ENCODE peak calls at places on chromosomes 11 and 22, in eight cellular contexts. One of them, this sample, is unnamed.

GRCh38 chr11:28760676-28761390 is 652.6 kb downstream of the METTL15 start:
- DNase-seq in right lobe of liver: no peak
- DNase-seq in cardiac muscle cell: no peak
- DNase-seq in lower leg skin: no peak
- DNase-seq in spleen: no peak
- DNase-seq in brain microvascular endothelial cell: peak
- DNase-seq in fibroblast of pulmonary artery: no peak
- DNase-seq in mammary epithelial cell: peak
- DNase-seq in this sample: peak

GRCh38 chr22:40363059-40363458 is 7.3 kb upstream of the SGSM3 start:
- DNase-seq in right lobe of liver: no peak
- DNase-seq in cardiac muscle cell: no peak
- DNase-seq in lower leg skin: no peak
- DNase-seq in spleen: no peak
- DNase-seq in brain microvascular endothelial cell: no peak
- DNase-seq in fibroblast of pulmonary artery: no peak
- DNase-seq in mammary epithelial cell: no peak
- DNase-seq in this sample: peak

GRCh38 chr11:70305501-70305900 is 35.0 kb downstream of the PPFIA1 start:
- DNase-seq in right lobe of liver: no peak
- DNase-seq in cardiac muscle cell: no peak
- DNase-seq in lower leg skin: no peak
- DNase-seq in spleen: no peak
- DNase-seq in brain microvascular endothelial cell: no peak
- DNase-seq in fibroblast of pulmonary artery: no peak
- DNase-seq in mammary epithelial cell: no peak
- DNase-seq in this sample: peak

GRCh38 chr11:47992959-47993820 is 12.8 kb downstream of the PTPRJ start:
- DNase-seq in right lobe of liver: no peak
- DNase-seq in cardiac muscle cell: no peak
- DNase-seq in lower leg skin: no peak
- DNase-seq in spleen: peak
- DNase-seq in brain microvascular endothelial cell: peak
- DNase-seq in fibroblast of pulmonary artery: peak
- DNase-seq in mammary epithelial cell: no peak
- DNase-seq in this sample: peak

GRCh38 chr11:59182457-59183151 is 10.7 kb downstream of the DTX4 start:
- DNase-seq in right lobe of liver: no peak
- DNase-seq in cardiac muscle cell: no peak
- DNase-seq in lower leg skin: no peak
- DNase-seq in spleen: no peak
- DNase-seq in brain microvascular endothelial cell: no peak
- DNase-seq in fibroblast of pulmonary artery: no peak
- DNase-seq in mammary epithelial cell: peak
- DNase-seq in this sample: no peak

GRCh38 chr11:95072948-95073347 is 6.2 kb downstream of the SRSF8 start:
- DNase-seq in right lobe of liver: no peak
- DNase-seq in cardiac muscle cell: no peak
- DNase-seq in lower leg skin: no peak
- DNase-seq in spleen: no peak
- DNase-seq in brain microvascular endothelial cell: no peak
- DNase-seq in fibroblast of pulmonary artery: no peak
- DNase-seq in mammary epithelial cell: peak
- DNase-seq in this sample: no peak

GRCh38 chr22:25780673-25781072 is 38.7 kb downstream of the MYO18B start:
- DNase-seq in right lobe of liver: no peak
- DNase-seq in cardiac muscle cell: peak
- DNase-seq in lower leg skin: no peak
- DNase-seq in spleen: no peak
- DNase-seq in brain microvascular endothelial cell: no peak
- DNase-seq in fibroblast of pulmonary artery: no peak
- DNase-seq in mammary epithelial cell: no peak
- DNase-seq in this sample: no peak

GRCh38 chr11:94751216-94751612 is 16.9 kb upstream of the AMOTL1 start:
- DNase-seq in right lobe of liver: no peak
- DNase-seq in cardiac muscle cell: no peak
- DNase-seq in lower leg skin: no peak
- DNase-seq in spleen: no peak
- DNase-seq in brain microvascular endothelial cell: no peak
- DNase-seq in fibroblast of pulmonary artery: no peak
- DNase-seq in mammary epithelial cell: no peak
- DNase-seq in this sample: no peak

GRCh38 chr22:26845016-26845728 is 187.8 kb downstream of the MIAT start:
- DNase-seq in right lobe of liver: no peak
- DNase-seq in cardiac muscle cell: no peak
- DNase-seq in lower leg skin: peak
- DNase-seq in spleen: no peak
- DNase-seq in brain microvascular endothelial cell: no peak
- DNase-seq in fibroblast of pulmonary artery: peak
- DNase-seq in mammary epithelial cell: no peak
- DNase-seq in this sample: no peak

GRCh38 chr22:25081409-25081824 is 118.2 kb upstream of the CRYBB3 start:
- DNase-seq in right lobe of liver: no peak
- DNase-seq in cardiac muscle cell: no peak
- DNase-seq in lower leg skin: no peak
- DNase-seq in spleen: no peak
- DNase-seq in brain microvascular endothelial cell: no peak
- DNase-seq in fibroblast of pulmonary artery: peak
- DNase-seq in mammary epithelial cell: peak
- DNase-seq in this sample: peak

GRCh38 chr22:42347281-42347824 is 76.9 kb upstream of the TCF20 start:
- DNase-seq in right lobe of liver: no peak
- DNase-seq in cardiac muscle cell: peak
- DNase-seq in lower leg skin: no peak
- DNase-seq in spleen: no peak
- DNase-seq in brain microvascular endothelial cell: no peak
- DNase-seq in fibroblast of pulmonary artery: no peak
- DNase-seq in mammary epithelial cell: no peak
- DNase-seq in this sample: no peak

GRCh38 chr11:115500547-115501503 is 3.4 kb downstream of the CADM1 start:
- DNase-seq in right lobe of liver: no peak
- DNase-seq in cardiac muscle cell: no peak
- DNase-seq in lower leg skin: no peak
- DNase-seq in spleen: no peak
- DNase-seq in brain microvascular endothelial cell: no peak
- DNase-seq in fibroblast of pulmonary artery: no peak
- DNase-seq in mammary epithelial cell: peak
- DNase-seq in this sample: no peak

GRCh38 chr11:64120951-64121569 is 44.9 kb downstream of the MACROD1 start:
- DNase-seq in right lobe of liver: no peak
- DNase-seq in cardiac muscle cell: no peak
- DNase-seq in lower leg skin: no peak
- DNase-seq in spleen: no peak
- DNase-seq in brain microvascular endothelial cell: no peak
- DNase-seq in fibroblast of pulmonary artery: no peak
- DNase-seq in mammary epithelial cell: peak
- DNase-seq in this sample: peak

GRCh38 chr11:66109294-66109693 is 39.2 kb downstream of the PACS1 start:
- DNase-seq in right lobe of liver: no peak
- DNase-seq in cardiac muscle cell: no peak
- DNase-seq in lower leg skin: no peak
- DNase-seq in spleen: no peak
- DNase-seq in brain microvascular endothelial cell: no peak
- DNase-seq in fibroblast of pulmonary artery: no peak
- DNase-seq in mammary epithelial cell: no peak
- DNase-seq in this sample: no peak

GRCh38 chr22:25729016-25729415 is 13.0 kb upstream of the MYO18B start:
- DNase-seq in right lobe of liver: no peak
- DNase-seq in cardiac muscle cell: no peak
- DNase-seq in lower leg skin: peak
- DNase-seq in spleen: no peak
- DNase-seq in brain microvascular endothelial cell: no peak
- DNase-seq in fibroblast of pulmonary artery: no peak
- DNase-seq in mammary epithelial cell: no peak
- DNase-seq in this sample: no peak

GRCh38 chr22:32698926-32699619 is 102.4 kb upstream of the TIMP3 start:
- DNase-seq in right lobe of liver: no peak
- DNase-seq in cardiac muscle cell: no peak
- DNase-seq in lower leg skin: no peak
- DNase-seq in spleen: no peak
- DNase-seq in brain microvascular endothelial cell: no peak
- DNase-seq in fibroblast of pulmonary artery: no peak
- DNase-seq in mammary epithelial cell: no peak
- DNase-seq in this sample: no peak

GRCh38 chr11:75233688-75234295 is 6.8 kb upstream of the TPBGL start:
- DNase-seq in right lobe of liver: no peak
- DNase-seq in cardiac muscle cell: peak
- DNase-seq in lower leg skin: peak
- DNase-seq in spleen: no peak
- DNase-seq in brain microvascular endothelial cell: peak
- DNase-seq in fibroblast of pulmonary artery: peak
- DNase-seq in mammary epithelial cell: peak
- DNase-seq in this sample: peak

DNA sequence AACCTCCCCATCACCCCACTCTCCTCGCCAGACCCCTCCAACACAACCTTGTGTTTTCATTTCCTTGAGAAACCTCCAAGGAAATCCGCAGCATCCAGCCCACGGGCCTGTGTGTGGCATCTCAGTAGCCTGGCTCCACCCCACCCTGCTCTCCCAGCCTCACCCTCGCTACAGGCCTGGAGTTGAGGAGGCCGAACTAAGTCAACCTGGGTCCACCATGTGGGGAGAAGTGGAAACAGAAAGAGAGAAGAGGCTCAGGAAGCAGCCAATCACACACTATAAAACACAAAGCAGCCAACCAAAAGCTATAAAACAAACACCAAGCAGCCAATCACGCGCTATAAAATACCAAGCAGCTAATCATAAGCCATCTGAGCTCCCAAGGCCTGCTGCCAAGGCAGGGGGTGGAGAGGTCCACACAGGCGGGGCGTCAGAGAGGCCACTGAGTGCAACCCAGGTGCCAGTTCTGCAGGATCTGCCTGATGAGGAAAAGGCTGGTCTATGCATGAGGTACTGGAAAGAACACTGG is 72.0 kb downstream of the MICAL3 start:
- DNase-seq in right lobe of liver: peak
- DNase-seq in cardiac muscle cell: no peak
- DNase-seq in lower leg skin: no peak
- DNase-seq in spleen: no peak
- DNase-seq in brain microvascular endothelial cell: no peak
- DNase-seq in fibroblast of pulmonary artery: no peak
- DNase-seq in mammary epithelial cell: no peak
- DNase-seq in this sample: no peak
- TF ChIP-seq CTCF in right lobe of liver: no peak
- TF ChIP-seq CTCF in cardiac muscle cell: no peak
- TF ChIP-seq CTCF in lower leg skin: no peak
- TF ChIP-seq CTCF in spleen: no peak
- TF ChIP-seq CTCF in brain microvascular endothelial cell: no peak
- TF ChIP-seq CTCF in fibroblast of pulmonary artery: no peak
- TF ChIP-seq CTCF in mammary epithelial cell: no peak
- TF ChIP-seq CTCF in this sample: no peak

GRCh38 chr11:110433393-110434333 is 3.9 kb downstream of the FDX1 start:
- DNase-seq in right lobe of liver: no peak
- DNase-seq in cardiac muscle cell: no peak
- DNase-seq in lower leg skin: no peak
- DNase-seq in spleen: no peak
- DNase-seq in brain microvascular endothelial cell: no peak
- DNase-seq in fibroblast of pulmonary artery: peak
- DNase-seq in mammary epithelial cell: peak
- DNase-seq in this sample: no peak

GRCh38 chr11:110438017-110438416 is 8.3 kb downstream of the FDX1 start:
- DNase-seq in right lobe of liver: no peak
- DNase-seq in cardiac muscle cell: no peak
- DNase-seq in lower leg skin: no peak
- DNase-seq in spleen: no peak
- DNase-seq in brain microvascular endothelial cell: no peak
- DNase-seq in fibroblast of pulmonary artery: no peak
- DNase-seq in mammary epithelial cell: no peak
- DNase-seq in this sample: no peak

GRCh38 chr11:110432713-110433392 is 3.1 kb downstream of the FDX1 start:
- DNase-seq in right lobe of liver: no peak
- DNase-seq in cardiac muscle cell: no peak
- DNase-seq in lower leg skin: no peak
- DNase-seq in spleen: no peak
- DNase-seq in brain microvascular endothelial cell: no peak
- DNase-seq in fibroblast of pulmonary artery: peak
- DNase-seq in mammary epithelial cell: no peak
- DNase-seq in this sample: peak

GRCh38 chr11:110435780-110436717 is 6.3 kb downstream of the FDX1 start:
- DNase-seq in right lobe of liver: no peak
- DNase-seq in cardiac muscle cell: no peak
- DNase-seq in lower leg skin: no peak
- DNase-seq in spleen: no peak
- DNase-seq in brain microvascular endothelial cell: peak
- DNase-seq in fibroblast of pulmonary artery: peak
- DNase-seq in mammary epithelial cell: peak
- DNase-seq in this sample: peak

DNA sequence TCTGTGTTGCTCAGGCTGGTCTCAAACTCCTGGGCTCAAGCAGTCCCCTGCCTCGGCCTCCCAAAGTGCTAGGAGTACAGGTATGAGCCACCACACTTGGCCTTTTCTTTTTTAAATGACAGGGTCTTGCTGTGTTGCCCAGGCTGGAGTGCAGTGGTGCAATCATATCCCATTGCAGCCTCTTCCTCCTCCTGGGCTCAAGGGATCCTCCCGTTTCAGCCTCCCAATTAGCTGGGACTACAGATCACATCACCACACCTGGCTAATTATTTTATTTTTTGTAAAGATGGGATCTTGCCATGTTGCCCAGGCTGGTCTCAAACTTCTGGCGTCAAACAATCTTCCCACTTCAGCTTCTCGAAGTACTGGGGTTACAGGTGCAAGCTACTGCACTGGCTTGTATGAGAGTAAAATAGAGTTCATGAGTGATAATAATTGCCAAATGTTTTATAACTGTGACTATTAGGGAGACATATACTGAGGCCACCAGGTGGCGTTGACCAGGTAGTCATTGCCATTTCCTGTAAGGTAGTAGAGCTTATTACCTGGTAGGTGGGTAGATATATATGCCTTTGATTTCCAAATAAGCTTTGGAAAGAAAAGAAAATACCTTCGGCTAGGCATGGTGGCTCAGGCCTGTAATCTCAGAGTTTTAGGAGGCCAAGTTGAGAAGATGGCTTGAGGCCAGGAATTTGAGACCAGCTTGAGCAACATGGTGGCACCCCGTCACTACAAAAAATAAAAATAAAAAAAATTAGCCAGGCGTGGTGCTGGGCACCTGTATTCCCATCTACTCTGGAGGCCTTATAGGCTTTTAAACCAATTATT is 5.4 kb downstream of the FDX1 start:
- DNase-seq in right lobe of liver: no peak
- DNase-seq in cardiac muscle cell: no peak
- DNase-seq in lower leg skin: no peak
- DNase-seq in spleen: no peak
- DNase-seq in brain microvascular endothelial cell: no peak
- DNase-seq in fibroblast of pulmonary artery: no peak
- DNase-seq in mammary epithelial cell: peak
- DNase-seq in this sample: no peak
- H3K4me3 ChIP-seq in right lobe of liver: no peak
- H3K4me3 ChIP-seq in cardiac muscle cell: no peak
- H3K4me3 ChIP-seq in lower leg skin: no peak
- H3K4me3 ChIP-seq in spleen: no peak
- H3K4me3 ChIP-seq in brain microvascular endothelial cell: no peak
- H3K4me3 ChIP-seq in fibroblast of pulmonary artery: no peak
- H3K4me3 ChIP-seq in mammary epithelial cell: no peak
- H3K4me3 ChIP-seq in this sample: no peak

GRCh38 chr11:112614605-112615004 is 346.6 kb upstream of the NCAM1 start:
- DNase-seq in right lobe of liver: no peak
- DNase-seq in cardiac muscle cell: no peak
- DNase-seq in lower leg skin: no peak
- DNase-seq in spleen: no peak
- DNase-seq in brain microvascular endothelial cell: no peak
- DNase-seq in fibroblast of pulmonary artery: no peak
- DNase-seq in mammary epithelial cell: peak
- DNase-seq in this sample: no peak
- TF ChIP-seq CTCF in right lobe of liver: no peak
- TF ChIP-seq CTCF in cardiac muscle cell: no peak
- TF ChIP-seq CTCF in lower leg skin: no peak
- TF ChIP-seq CTCF in spleen: no peak
- TF ChIP-seq CTCF in brain microvascular endothelial cell: no peak
- TF ChIP-seq CTCF in fibroblast of pulmonary artery: no peak
- TF ChIP-seq CTCF in mammary epithelial cell: no peak
- TF ChIP-seq CTCF in this sample: no peak

GRCh38 chr11:43941257-43941879 is 1.1 kb upstream of the C11orf96 start:
- DNase-seq in right lobe of liver: no peak
- DNase-seq in cardiac muscle cell: no peak
- DNase-seq in lower leg skin: peak
- DNase-seq in spleen: no peak
- DNase-seq in brain microvascular endothelial cell: no peak
- DNase-seq in fibroblast of pulmonary artery: peak
- DNase-seq in mammary epithelial cell: no peak
- DNase-seq in this sample: no peak
- H3K4me3 ChIP-seq in right lobe of liver: no peak
- H3K4me3 ChIP-seq in cardiac muscle cell: peak
- H3K4me3 ChIP-seq in lower leg skin: no peak
- H3K4me3 ChIP-seq in spleen: no peak
- H3K4me3 ChIP-seq in brain microvascular endothelial cell: no peak
- H3K4me3 ChIP-seq in fibroblast of pulmonary artery: peak
- H3K4me3 ChIP-seq in mammary epithelial cell: no peak
- H3K4me3 ChIP-seq in this sample: peak

This sample was measured in foreskin fibroblast.